ENCODE peak calls at places on chromosomes 5 and 9, in five cellular contexts. One of them, this sample, is unnamed.

GRCh38 chr9:93280661-93281259 is 96.8 kb downstream of the WNK2 start:
- DNase-seq in retina: no peak
- DNase-seq in astrocyte of the spinal cord: no peak
- DNase-seq in transverse colon: no peak
- DNase-seq in COR-L47: no peak
- DNase-seq in this sample: no peak

GRCh38 chr9:83511051-83511450 is 27.1 kb downstream of the FRMD3 start:
- DNase-seq in transverse colon: no peak
- DNase-seq in COR-L47: no peak
- DNase-seq in astrocyte of the spinal cord: peak
- DNase-seq in retina: no peak
- DNase-seq in this sample: no peak

GRCh38 chr5:170636836-170637477 is 133.1 kb downstream of the KCNIP1 start:
- DNase-seq in astrocyte of the spinal cord: no peak
- DNase-seq in retina: no peak
- DNase-seq in COR-L47: no peak
- DNase-seq in transverse colon: no peak
- DNase-seq in this sample: peak

GRCh38 chr9:137316012-137316981 is 14.2 kb upstream of the NRARP start:
- DNase-seq in COR-L47: no peak
- DNase-seq in transverse colon: peak
- DNase-seq in retina: peak
- DNase-seq in astrocyte of the spinal cord: no peak
- DNase-seq in this sample: peak

GRCh38 chr9:69317894-69318293 is 7.1 kb upstream of the ENTREP1 start:
- DNase-seq in astrocyte of the spinal cord: no peak
- DNase-seq in COR-L47: no peak
- DNase-seq in retina: no peak
- DNase-seq in transverse colon: no peak
- DNase-seq in this sample: no peak

GRCh38 chr5:513216-514100 is 10.8 kb downstream of the SLC9A3 start:
- DNase-seq in transverse colon: no peak
- DNase-seq in astrocyte of the spinal cord: no peak
- DNase-seq in COR-L47: no peak
- DNase-seq in retina: no peak
- DNase-seq in this sample: no peak

GRCh38 chr5:143820451-143820850 is 8.5 kb downstream of the HMHB1 start:
- DNase-seq in astrocyte of the spinal cord: no peak
- DNase-seq in COR-L47: no peak
- DNase-seq in retina: no peak
- DNase-seq in transverse colon: no peak
- DNase-seq in this sample: no peak

GRCh38 chr5:68950111-68950510 is 143.7 kb upstream of the SLC30A5 start:
- DNase-seq in astrocyte of the spinal cord: no peak
- DNase-seq in retina: peak
- DNase-seq in transverse colon: no peak
- DNase-seq in COR-L47: no peak
- DNase-seq in this sample: peak

GRCh38 chr5:128245974-128246373 is 162.4 kb downstream of the SLC12A2 start:
- DNase-seq in transverse colon: no peak
- DNase-seq in astrocyte of the spinal cord: no peak
- DNase-seq in retina: no peak
- DNase-seq in COR-L47: no peak
- DNase-seq in this sample: no peak

GRCh38 chr9:68651280-68651893 is 53.7 kb upstream of the PIP5K1B start:
- DNase-seq in retina: no peak
- DNase-seq in COR-L47: no peak
- DNase-seq in transverse colon: no peak
- DNase-seq in astrocyte of the spinal cord: no peak
- DNase-seq in this sample: no peak

GRCh38 chr9:34457266-34458012 is 931 bp downstream of the FAM219A start:
- DNase-seq in retina: peak
- DNase-seq in transverse colon: peak
- DNase-seq in astrocyte of the spinal cord: peak
- DNase-seq in COR-L47: peak
- DNase-seq in this sample: peak

GRCh38 chr5:74131256-74131655 is 505.3 kb downstream of the ARHGEF28 start:
- DNase-seq in astrocyte of the spinal cord: no peak
- DNase-seq in retina: no peak
- DNase-seq in COR-L47: no peak
- DNase-seq in transverse colon: no peak
- DNase-seq in this sample: no peak

GRCh38 chr9:32705059-32705458 is 69.6 kb upstream of the TAF1L start:
- DNase-seq in transverse colon: no peak
- DNase-seq in retina: no peak
- DNase-seq in astrocyte of the spinal cord: peak
- DNase-seq in COR-L47: no peak
- DNase-seq in this sample: no peak

GRCh38 chr5:113548396-113548795 is 34.9 kb downstream of the YTHDC2 start:
- DNase-seq in astrocyte of the spinal cord: no peak
- DNase-seq in retina: no peak
- DNase-seq in COR-L47: no peak
- DNase-seq in transverse colon: no peak
- DNase-seq in this sample: no peak

GRCh38 chr5:172110921-172111873 is 76.8 kb downstream of the STK10 start:
- DNase-seq in COR-L47: no peak
- DNase-seq in retina: peak
- DNase-seq in transverse colon: peak
- DNase-seq in astrocyte of the spinal cord: peak
- DNase-seq in this sample: peak

GRCh38 chr5:138706655-138707480 is 46.4 kb upstream of the CTNNA1 start:
- DNase-seq in retina: no peak
- DNase-seq in transverse colon: no peak
- DNase-seq in astrocyte of the spinal cord: peak
- DNase-seq in COR-L47: no peak
- DNase-seq in this sample: peak

GRCh38 chr5:32443541-32444190 is 874 bp downstream of the ZFR start:
- DNase-seq in astrocyte of the spinal cord: peak
- DNase-seq in COR-L47: peak
- DNase-seq in transverse colon: peak
- DNase-seq in retina: peak
- DNase-seq in this sample: peak

GRCh38 chr9:129408535-129409215 is 212.2 kb downstream of the C9orf50 start:
- DNase-seq in transverse colon: no peak
- DNase-seq in retina: peak
- DNase-seq in COR-L47: no peak
- DNase-seq in astrocyte of the spinal cord: no peak
- DNase-seq in this sample: no peak

GRCh38 chr9:131799177-131799823 is 59.4 kb upstream of the RAPGEF1 start:
- DNase-seq in retina: peak
- DNase-seq in transverse colon: peak
- DNase-seq in COR-L47: no peak
- DNase-seq in astrocyte of the spinal cord: peak
- DNase-seq in this sample: peak

GRCh38 chr9:99430301-99430700 is 208.2 kb downstream of the SEC61B start:
- DNase-seq in astrocyte of the spinal cord: peak
- DNase-seq in COR-L47: no peak
- DNase-seq in transverse colon: no peak
- DNase-seq in retina: no peak
- DNase-seq in this sample: no peak

GRCh38 chr9:2613730-2614271 is 7.8 kb upstream of the VLDLR start:
- DNase-seq in retina: no peak
- DNase-seq in transverse colon: no peak
- DNase-seq in astrocyte of the spinal cord: no peak
- DNase-seq in COR-L47: peak
- DNase-seq in this sample: peak

GRCh38 chr9:38024036-38024681 is 44.9 kb downstream of the SHB start:
- DNase-seq in astrocyte of the spinal cord: peak
- DNase-seq in transverse colon: peak
- DNase-seq in retina: peak
- DNase-seq in COR-L47: peak
- DNase-seq in this sample: peak

GRCh38 chr5:10528056-10528816 is 35.6 kb upstream of the ANKRD33B start:
- DNase-seq in transverse colon: no peak
- DNase-seq in COR-L47: no peak
- DNase-seq in astrocyte of the spinal cord: peak
- DNase-seq in retina: no peak
- DNase-seq in this sample: no peak

GRCh38 chr5:32276173-32276853 is 36.4 kb downstream of the MTMR12 start:
- DNase-seq in retina: no peak
- DNase-seq in astrocyte of the spinal cord: peak
- DNase-seq in transverse colon: no peak
- DNase-seq in COR-L47: no peak
- DNase-seq in this sample: peak

GRCh38 chr5:137385064-137385463 is 114.1 kb downstream of the SPOCK1 start:
- DNase-seq in astrocyte of the spinal cord: no peak
- DNase-seq in COR-L47: no peak
- DNase-seq in retina: no peak
- DNase-seq in transverse colon: no peak
- DNase-seq in this sample: no peak

GRCh38 chr5:115423541-115423940 is 121.0 kb downstream of the FEM1C start:
- DNase-seq in astrocyte of the spinal cord: no peak
- DNase-seq in transverse colon: peak
- DNase-seq in retina: no peak
- DNase-seq in COR-L47: no peak
- DNase-seq in this sample: no peak

GRCh38 chr5:143361438-143361837 is 42.0 kb downstream of the NR3C1 start:
- DNase-seq in astrocyte of the spinal cord: no peak
- DNase-seq in COR-L47: no peak
- DNase-seq in retina: no peak
- DNase-seq in transverse colon: no peak
- DNase-seq in this sample: no peak

GRCh38 chr5:141664733-141665461 is 13.7 kb upstream of the FCHSD1 start:
- DNase-seq in transverse colon: peak
- DNase-seq in astrocyte of the spinal cord: peak
- DNase-seq in COR-L47: peak
- DNase-seq in retina: peak
- DNase-seq in this sample: peak

GRCh38 chr5:73682176-73682575 is 56.2 kb downstream of the ARHGEF28 start:
- DNase-seq in astrocyte of the spinal cord: no peak
- DNase-seq in COR-L47: no peak
- DNase-seq in transverse colon: no peak
- DNase-seq in retina: no peak
- DNase-seq in this sample: no peak

GRCh38 chr5:135441256-135441915 is 5.8 kb downstream of the DCANP1 start:
- DNase-seq in astrocyte of the spinal cord: no peak
- DNase-seq in COR-L47: no peak
- DNase-seq in transverse colon: no peak
- DNase-seq in retina: no peak
- DNase-seq in this sample: peak

GRCh38 chr5:102865171-102865509 is 110.0 kb downstream of the PAM start:
- DNase-seq in astrocyte of the spinal cord: no peak
- DNase-seq in retina: no peak
- DNase-seq in transverse colon: no peak
- DNase-seq in COR-L47: no peak
- DNase-seq in this sample: no peak

GRCh38 chr5:31815394-31815793 is 176.5 kb downstream of the PDZD2 start:
- DNase-seq in retina: no peak
- DNase-seq in COR-L47: no peak
- DNase-seq in transverse colon: no peak
- DNase-seq in astrocyte of the spinal cord: no peak
- DNase-seq in this sample: peak

This sample was measured in endodermal cell.